ENCODE peak calls at places on chromosomes 13 and 19, in six cellular contexts. One of them, this sample, is unnamed.

GRCh38 chr13:89899302-89900103 is 1448.0 kb upstream of the MIR17HG start:
- DNase-seq in fibroblast of the aortic adventitia: no peak
- DNase-seq in omental fat pad: no peak
- DNase-seq in HFFc6: no peak
- DNase-seq in fibroblast of villous mesenchyme: no peak
- DNase-seq in T-helper 2 cell treated with Interferon-gamma antibody and Interleukin-4, amounts not matched to agents 5 μg/mL and 100 μg/mL, for 36 hours: no peak
- DNase-seq in this sample: no peak

GRCh38 chr13:112606125-112607001 is 18.4 kb upstream of the TUBGCP3 start:
- DNase-seq in fibroblast of the aortic adventitia: peak
- DNase-seq in T-helper 2 cell treated with Interferon-gamma antibody and Interleukin-4, amounts not matched to agents 5 μg/mL and 100 μg/mL, for 36 hours: peak
- DNase-seq in omental fat pad: peak
- DNase-seq in HFFc6: peak
- DNase-seq in fibroblast of villous mesenchyme: peak
- DNase-seq in this sample: peak

GRCh38 chr19:56324425-56324824 is 9.8 kb upstream of the ZSCAN5A start:
- DNase-seq in fibroblast of the aortic adventitia: no peak
- DNase-seq in fibroblast of villous mesenchyme: no peak
- DNase-seq in HFFc6: no peak
- DNase-seq in T-helper 2 cell treated with Interferon-gamma antibody and Interleukin-4, amounts not matched to agents 5 μg/mL and 100 μg/mL, for 36 hours: no peak
- DNase-seq in omental fat pad: no peak
- DNase-seq in this sample: no peak

GRCh38 chr13:47008318-47008717 is 111.5 kb upstream of the HTR2A start:
- DNase-seq in fibroblast of the aortic adventitia: no peak
- DNase-seq in T-helper 2 cell treated with Interferon-gamma antibody and Interleukin-4, amounts not matched to agents 5 μg/mL and 100 μg/mL, for 36 hours: no peak
- DNase-seq in fibroblast of villous mesenchyme: no peak
- DNase-seq in HFFc6: no peak
- DNase-seq in omental fat pad: no peak
- DNase-seq in this sample: no peak

GRCh38 chr13:49625392-49626137 is 2.7 kb upstream of the ARL11 start:
- DNase-seq in omental fat pad: no peak
- DNase-seq in fibroblast of the aortic adventitia: no peak
- DNase-seq in T-helper 2 cell treated with Interferon-gamma antibody and Interleukin-4, amounts not matched to agents 5 μg/mL and 100 μg/mL, for 36 hours: no peak
- DNase-seq in HFFc6: no peak
- DNase-seq in fibroblast of villous mesenchyme: peak
- DNase-seq in this sample: no peak

GRCh38 chr19:15820646-15821045 is 5.2 kb upstream of the OR10H1 start:
- DNase-seq in omental fat pad: no peak
- DNase-seq in HFFc6: no peak
- DNase-seq in fibroblast of villous mesenchyme: no peak
- DNase-seq in fibroblast of the aortic adventitia: no peak
- DNase-seq in T-helper 2 cell treated with Interferon-gamma antibody and Interleukin-4, amounts not matched to agents 5 μg/mL and 100 μg/mL, for 36 hours: no peak
- DNase-seq in this sample: no peak

GRCh38 chr19:47035127-47035494 is 13.3 kb downstream of the TMEM160 start:
- DNase-seq in HFFc6: no peak
- DNase-seq in fibroblast of the aortic adventitia: no peak
- DNase-seq in T-helper 2 cell treated with Interferon-gamma antibody and Interleukin-4, amounts not matched to agents 5 μg/mL and 100 μg/mL, for 36 hours: peak
- DNase-seq in fibroblast of villous mesenchyme: no peak
- DNase-seq in omental fat pad: no peak
- DNase-seq in this sample: no peak

GRCh38 chr19:42130254-42130573 is 2.0 kb downstream of the POU2F2 start:
- DNase-seq in fibroblast of the aortic adventitia: no peak
- DNase-seq in HFFc6: no peak
- DNase-seq in T-helper 2 cell treated with Interferon-gamma antibody and Interleukin-4, amounts not matched to agents 5 μg/mL and 100 μg/mL, for 36 hours: no peak
- DNase-seq in omental fat pad: no peak
- DNase-seq in fibroblast of villous mesenchyme: no peak
- DNase-seq in this sample: no peak

GRCh38 chr19:28420731-28421550 is 792.0 kb downstream of the UQCRFS1 start:
- DNase-seq in fibroblast of villous mesenchyme: no peak
- DNase-seq in HFFc6: no peak
- DNase-seq in T-helper 2 cell treated with Interferon-gamma antibody and Interleukin-4, amounts not matched to agents 5 μg/mL and 100 μg/mL, for 36 hours: no peak
- DNase-seq in fibroblast of the aortic adventitia: no peak
- DNase-seq in omental fat pad: no peak
- DNase-seq in this sample: no peak

GRCh38 chr13:110138009-110138699 is 168.8 kb downstream of the COL4A1 start:
- DNase-seq in fibroblast of villous mesenchyme: peak
- DNase-seq in T-helper 2 cell treated with Interferon-gamma antibody and Interleukin-4, amounts not matched to agents 5 μg/mL and 100 μg/mL, for 36 hours: peak
- DNase-seq in omental fat pad: peak
- DNase-seq in fibroblast of the aortic adventitia: peak
- DNase-seq in HFFc6: peak
- DNase-seq in this sample: peak